ENCODE peak calls at places on chromosome 7, in eight cellular contexts. K, D, N, Q, E, F, T and J are unnamed samples.

GRCh38 chr7:158541330-158542010 is 46.2 kb downstream of the PTPRN2 start:
- DNase-seq in K (no peak), D (no peak), N (no peak), Q (peak; percentile 65), E (peak; percentile 4), F (peak; percentile 84), T (no peak), J (no peak)

GRCh38 chr7:120860151-120860550 is 2.2 kb upstream of the TSPAN12 start:
- DNase-seq in K (no peak), D (no peak), N (no peak), Q (no peak), E (no peak), F (no peak), T (no peak), J (no peak)

GRCh38 chr7:111424768-111425167 is 137.5 kb downstream of the IMMP2L start:
- DNase-seq in K (peak; percentile 87), D (no peak), N (peak; percentile 40), Q (no peak), E (peak; percentile 78), F (no peak), T (no peak), J (peak; percentile 54)

GRCh38 chr7:12210179-12211053 is 678 bp upstream of the TMEM106B start:
- DNase-seq in K (no peak), D (peak; percentile 35), N (peak; percentile 5), Q (peak; percentile 65), E (no peak), F (no peak), T (no peak), J (peak; percentile 0)

GRCh38 chr7:73715648-73716317 is 3.7 kb downstream of the STX1A start:
- DNase-seq in K (peak; percentile 99), D (peak; percentile 97), N (peak; percentile 99), Q (no peak), E (peak; percentile 100), F (peak; percentile 89), T (peak; percentile 51), J (peak; percentile 90)

GRCh38 chr7:98105942-98106544 is 619 bp upstream of the LMTK2 start:
- DNase-seq in K (peak; percentile 28), D (no peak), N (no peak), Q (no peak), E (no peak), F (no peak), T (no peak), J (peak; percentile 35)

GRCh38 chr7:68176974-68177373 is 1180.3 kb downstream of the TYW1 start:
- DNase-seq in K (peak; percentile 74), D (no peak), N (peak; percentile 94), Q (no peak), E (peak; percentile 83), F (peak; percentile 74), T (no peak), J (peak; percentile 65)

GRCh38 chr7:126426652-126427051 is 826.1 kb downstream of the GRM8 start:
- DNase-seq in K (no peak), D (no peak), N (no peak), Q (no peak), E (no peak), F (no peak), T (no peak), J (no peak)

GRCh38 chr7:140591178-140591902 is 49.3 kb downstream of the DENND2A start:
- DNase-seq in K (no peak), D (no peak), N (peak; percentile 4), Q (no peak), E (peak; percentile 74), F (no peak), T (no peak), J (no peak)